ENCODE peak calls at places on chromosomes 4 and X, in six cellular contexts. Z, L, W, X, Q and I are unnamed samples.

GRCh38 chr4:173332963-173333657 is 1.0 kb downstream of the HMGB2 start:
- DNase-seq in W (no peak), Q (no peak), L (no peak), Z (no peak), X (no peak), I (no peak)

GRCh38 chr4:8229341-8229975 is 30.4 kb downstream of the SH3TC1 start:
- DNase-seq in Q (no peak), L (no peak), W (no peak), X (no peak), Z (peak), I (no peak)

GRCh38 chr4:78020677-78021076 is 36.4 kb upstream of the FRAS1 start:
- DNase-seq in Q (no peak), W (no peak), X (no peak), Z (no peak), L (no peak), I (no peak)

GRCh38 chr4:77613267-77613666 is 7.6 kb downstream of the CXCL13 start:
- DNase-seq in W (no peak), L (no peak), Z (no peak), X (peak), Q (no peak), I (no peak)

GRCh38 chrX:131987252-131987651 is 35.9 kb upstream of the STK26 start:
- DNase-seq in X (no peak), Z (no peak), L (no peak), W (no peak), Q (peak), I (no peak)

GRCh38 chr4:146134761-146135160 is 40.8 kb upstream of the LSM6 start:
- DNase-seq in L (no peak), X (no peak), Z (no peak), Q (no peak), W (no peak), I (no peak)

GRCh38 chr4:74217365-74217764 is 59.4 kb downstream of the MTHFD2L start:
- DNase-seq in Z (no peak), X (no peak), L (peak), W (no peak), Q (no peak), I (no peak)

GRCh38 chr4:134126955-134127354 is 74.6 kb downstream of the PABPC4L start:
- DNase-seq in L (no peak), X (no peak), W (no peak), Z (no peak), Q (no peak), I (no peak)

GRCh38 chr4:151518359-151518758 is 109.4 kb downstream of the FHIP1A start:
- DNase-seq in L (no peak), Q (no peak), X (no peak), Z (no peak), W (no peak), I (no peak)

GRCh38 chr4:22203436-22204011 is 255.0 kb upstream of the KCNIP4 start:
- DNase-seq in Q (no peak), W (no peak), X (no peak), L (peak), Z (no peak), I (no peak)

GRCh38 chrX:119004920-119005524 is 30.6 kb downstream of the LONRF3 start:
- DNase-seq in Q (peak), L (peak), X (peak), Z (peak), W (peak), I (peak)

GRCh38 chr4:108433832-108434231 is 186.5 kb upstream of the RPL34 start:
- DNase-seq in Q (peak), W (peak), Z (no peak), L (peak), X (no peak), I (no peak)

GRCh38 chr4:42543126-42543525 is 113.8 kb downstream of the ATP8A1 start:
- DNase-seq in W (no peak), Q (no peak), X (no peak), Z (no peak), L (no peak), I (no peak)

GRCh38 chr4:101197350-101197749 is 150.0 kb downstream of the PPP3CA start:
- DNase-seq in Z (no peak), X (no peak), W (no peak), Q (no peak), L (no peak), I (no peak)